ENCODE peak calls at places on chromosome 16, in five cellular contexts. G, O, S, D and Z are unnamed samples.

GRCh38 chr16:57071840-57072541 is 20.4 kb upstream of the CPNE2 start:
- DNase-seq in G (peak), O (peak), S (no peak), D (no peak), Z (peak)

GRCh38 chr16:521381-522210 is 5.9 kb upstream of the CAPN15 start:
- DNase-seq in G (no peak), O (no peak), S (no peak), D (no peak), Z (no peak)

GRCh38 chr16:53094013-53094630 is 39.3 kb downstream of the CHD9 start:
- DNase-seq in G (peak), O (no peak), S (no peak), D (peak), Z (peak)

GRCh38 chr16:15477802-15478201 is 43.4 kb downstream of the BMERB1 start:
- DNase-seq in G (no peak), O (no peak), S (no peak), D (no peak), Z (no peak)

GRCh38 chr16:50711862-50712567 is 18.6 kb downstream of the NOD2 start:
- DNase-seq in G (peak), O (no peak), S (no peak), D (peak), Z (no peak)

GRCh38 chr16:87441886-87442580 is 49.9 kb downstream of the MAP1LC3B start:
- DNase-seq in G (no peak), O (no peak), S (no peak), D (no peak), Z (no peak)

GRCh38 chr16:75433732-75434413 is 570 bp upstream of the CFDP1 start:
- DNase-seq in G (peak), O (peak), S (no peak), D (peak), Z (peak)

GRCh38 chr16:69107311-69107962 is 2.0 kb downstream of the HAS3 start:
- DNase-seq in G (peak), O (peak), S (no peak), D (no peak), Z (peak)

GRCh38 chr16:71927383-71927782 is 32.1 kb downstream of the IST1 start:
- DNase-seq in G (peak), O (no peak), S (no peak), D (peak), Z (peak)

GRCh38 chr16:85615852-85616607 is 2.9 kb downstream of the GSE1 start:
- DNase-seq in G (peak), O (peak), S (peak), D (peak), Z (peak)

GRCh38 chr16:49929606-49930005 is 73.7 kb upstream of the ZNF423 start:
- DNase-seq in G (no peak), O (no peak), S (no peak), D (no peak), Z (no peak)

GRCh38 chr16:10321407-10322397 is 64.2 kb upstream of the ATF7IP2 start:
- DNase-seq in G (no peak), O (no peak), S (no peak), D (no peak), Z (no peak)

GRCh38 chr16:78768226-78768625 is 668.8 kb downstream of the WWOX start:
- DNase-seq in G (no peak), O (no peak), S (no peak), D (no peak), Z (no peak)

GRCh38 chr16:64920211-64920610 is 201.7 kb downstream of the CDH11 start:
- DNase-seq in G (no peak), O (no peak), S (no peak), D (no peak), Z (no peak)

GRCh38 chr16:54875443-54875842 is 55.2 kb upstream of the IRX5 start:
- DNase-seq in G (no peak), O (no peak), S (no peak), D (no peak), Z (no peak)

GRCh38 chr16:87851141-87851587 is 18.1 kb downstream of the SLC7A5 start:
- DNase-seq in G (no peak), O (no peak), S (no peak), D (no peak), Z (no peak)

GRCh38 chr16:4089811-4090293 is 26.4 kb downstream of the ADCY9 start:
- DNase-seq in G (no peak), O (peak), S (no peak), D (peak), Z (no peak)

GRCh38 chr16:48542020-48542473 is 67.9 kb downstream of the N4BP1 start:
- DNase-seq in G (peak), O (peak), S (peak), D (peak), Z (peak)

GRCh38 chr16:85735225-85735722 is 15.6 kb downstream of the C16orf74 start:
- DNase-seq in G (no peak), O (peak), S (no peak), D (no peak), Z (no peak)

GRCh38 chr16:66069576-66069975 is 296.9 kb upstream of the CDH5 start:
- DNase-seq in G (no peak), O (peak), S (no peak), D (no peak), Z (no peak)

GRCh38 chr16:69187891-69188451 is 1.0 kb downstream of the SNTB2 start:
- DNase-seq in G (peak), O (peak), S (peak), D (peak), Z (peak)

GRCh38 chr16:55297910-55298175 is 26.2 kb upstream of the IRX6 start:
- DNase-seq in G (no peak), O (no peak), S (no peak), D (no peak), Z (no peak)

GRCh38 chr16:87068751-87069150 is 248.4 kb downstream of the C16orf95 start:
- DNase-seq in G (no peak), O (no peak), S (no peak), D (no peak), Z (no peak)